ENCODE peak calls at places on chromosomes 3 and 15, in eight cellular contexts. E is HepG2; I is stomach; D is small intestine; K is OCI-LY7; J is fibroblast of lung; Q is CD8-positive, alpha-beta T cell; L is neuronal stem cell. F is an unnamed sample.

GRCh38 chr3:146187334-146187950 is 26.5 kb upstream of the PLOD2 start:
- DNase-seq in L (peak; percentile 11), D (peak; percentile 45), K (peak; percentile 6), I (no peak), E (no peak), J (peak; percentile 64), Q (no peak), F (peak; percentile 9)

GRCh38 chr3:130258532-130258952 is 86.9 kb upstream of the COL6A5 start:
- DNase-seq in E (no peak), Q (no peak), J (peak; percentile 56), I (no peak), K (no peak), D (no peak), L (no peak), F (peak; percentile 67)

GRCh38 chr15:48888836-48889235 is 10.9 kb downstream of the EID1 start:
- DNase-seq in K (no peak), L (no peak), D (no peak), E (no peak), Q (no peak), J (peak; percentile 27), I (no peak), F (no peak)

GRCh38 chr3:177610677-177611654 is 413.7 kb upstream of the TBL1XR1 start:
- DNase-seq in I (peak; percentile 77), D (peak; percentile 49), L (no peak), Q (no peak), E (peak; percentile 62), J (peak; percentile 65), K (no peak), F (peak; percentile 27)

GRCh38 chr3:9715764-9716437 is 12.3 kb downstream of the CPNE9 start:
- DNase-seq in L (no peak), E (peak; percentile 75), I (peak; percentile 76), D (peak; percentile 92), Q (no peak), K (peak; percentile 12), J (peak; percentile 88), F (peak; percentile 59)

GRCh38 chr3:183301937-183302580 is 49.0 kb downstream of the B3GNT5 start:
- DNase-seq in Q (no peak), L (no peak), J (no peak), K (no peak), E (no peak), D (no peak), I (no peak), F (no peak)

GRCh38 chr3:12437223-12437605 is 47.1 kb upstream of the TSEN2 start:
- DNase-seq in Q (no peak), K (no peak), E (no peak), J (no peak), I (no peak), L (no peak), D (no peak), F (no peak)

GRCh38 chr3:168990111-168990510 is 673.4 kb downstream of the MECOM start:
- DNase-seq in E (no peak), J (peak; percentile 55), I (no peak), L (no peak), D (no peak), K (no peak), Q (no peak), F (no peak)

GRCh38 chr3:27791956-27792355 is 69.8 kb upstream of the EOMES start:
- DNase-seq in L (no peak), J (no peak), E (no peak), D (no peak), Q (no peak), I (no peak), K (no peak), F (no peak)

GRCh38 chr15:90954712-90955671 is at the start of gene RCCD1:
- DNase-seq in L (peak; percentile 78), I (peak; percentile 95), D (peak; percentile 98), Q (peak; percentile 79), J (peak; percentile 94), K (peak; percentile 98), E (peak; percentile 94), F (peak; percentile 96)

GRCh38 chr3:105688821-105689220 is 180.0 kb downstream of the CBLB start:
- DNase-seq in K (no peak), I (no peak), D (no peak), E (peak; percentile 53), J (no peak), L (no peak), Q (no peak), F (no peak)

GRCh38 chr15:78174398-78174797 is 25.2 kb downstream of the IDH3A start:
- DNase-seq in J (no peak), E (no peak), K (peak; percentile 77), Q (no peak), L (no peak), D (no peak), I (no peak), F (no peak)

GRCh38 chr3:192986399-192986798 is 68.7 kb upstream of the MB21D2 start:
- DNase-seq in L (no peak), I (no peak), D (no peak), J (no peak), Q (no peak), E (no peak), K (no peak), F (no peak)

GRCh38 chr3:98978068-98978811 is 76.7 kb upstream of the DCBLD2 start:
- DNase-seq in D (no peak), J (no peak), E (no peak), K (no peak), L (no peak), I (no peak), Q (no peak), F (no peak)

GRCh38 chr3:138450704-138451424 is 16.4 kb downstream of the ESYT3 start:
- DNase-seq in D (no peak), E (no peak), I (no peak), J (no peak), K (no peak), L (no peak), Q (no peak), F (no peak)

GRCh38 chr15:77497108-77497737 is 76.5 kb downstream of the HMG20A start:
- DNase-seq in I (peak; percentile 41), K (no peak), J (peak; percentile 59), D (no peak), L (no peak), E (no peak), Q (no peak), F (peak; percentile 79)

GRCh38 chr3:71371282-71371681 is 212.2 kb downstream of the FOXP1 start:
- DNase-seq in I (no peak), Q (no peak), K (no peak), E (no peak), D (no peak), J (no peak), L (no peak), F (no peak)

DNA sequence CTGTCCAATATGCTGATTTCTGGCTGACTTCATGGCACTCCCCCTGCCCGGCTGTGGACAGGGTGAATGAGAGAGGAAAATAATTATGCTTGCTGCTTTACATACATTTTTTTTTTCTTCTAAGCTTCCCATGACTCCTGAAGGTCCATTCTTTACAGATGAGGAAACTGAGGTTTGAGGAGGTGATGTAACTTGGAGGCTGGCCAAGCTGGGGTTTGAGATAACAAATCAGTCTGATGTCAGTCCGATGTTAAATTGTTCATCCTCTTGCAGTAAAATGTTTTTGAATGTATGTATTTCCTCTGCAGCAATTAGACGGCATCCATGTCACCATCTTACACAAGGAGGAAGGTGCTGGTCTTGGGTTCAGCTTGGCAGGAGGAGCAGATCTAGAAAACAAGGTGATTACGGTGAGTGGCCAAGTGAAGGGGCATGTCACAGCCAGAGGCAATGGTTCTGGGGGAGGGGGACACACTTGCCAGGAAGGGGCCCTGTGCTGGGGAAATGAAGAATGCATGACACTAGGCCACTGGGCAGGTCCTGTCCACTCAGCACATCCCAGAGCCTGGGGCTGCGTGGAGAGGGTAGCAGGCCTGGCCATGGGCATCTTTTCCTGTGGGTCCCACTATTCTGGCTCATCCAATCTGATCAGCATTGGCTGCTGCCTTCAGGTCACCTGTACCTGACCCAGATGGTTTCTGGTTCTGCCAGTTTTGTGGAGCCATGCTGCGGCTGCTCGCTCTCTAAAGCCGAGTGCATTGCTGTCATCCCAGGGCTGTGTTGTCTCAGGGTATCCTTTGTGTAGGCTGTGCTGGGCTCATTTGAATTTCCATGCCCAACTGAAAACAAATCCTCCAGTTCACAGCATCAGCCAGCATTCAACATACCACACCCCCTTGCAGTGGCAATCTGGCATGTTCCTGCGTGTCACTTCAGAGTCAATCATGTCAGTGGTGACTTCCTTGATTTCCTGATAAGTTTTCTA is 20.4 kb downstream of the STARD5 start:
- DNase-seq in J (no peak), Q (no peak), D (no peak), K (no peak), L (no peak), E (no peak), I (no peak), F (no peak)
- H3K4me1 ChIP-seq in J (peaks cover 3% of the 10 kb centered on the region), Q (peaks cover 65% of the 10 kb centered on the region), D (no peaks in the 10 kb centered on the region), K (peaks cover 51% of the 10 kb centered on the region), L (peaks cover 22% of the 10 kb centered on the region), E (no peaks in the 10 kb centered on the region), I (peaks cover 35% of the 10 kb centered on the region), F (no peaks in the 10 kb centered on the region)

GRCh38 chr15:71239592-71240364 is 124.5 kb downstream of the THSD4 start:
- DNase-seq in Q (no peak), E (no peak), K (no peak), I (no peak), J (peak; percentile 27), D (peak; percentile 45), L (no peak), F (no peak)
- H3K4me3 ChIP-seq in Q (no peak overlapping the region), E (no peak overlapping the region), K (no peak overlapping the region), I (no peak overlapping the region), J (no peak overlapping the region), D (no peak overlapping the region), L (no peak overlapping the region), F (no peak overlapping the region)

DNA sequence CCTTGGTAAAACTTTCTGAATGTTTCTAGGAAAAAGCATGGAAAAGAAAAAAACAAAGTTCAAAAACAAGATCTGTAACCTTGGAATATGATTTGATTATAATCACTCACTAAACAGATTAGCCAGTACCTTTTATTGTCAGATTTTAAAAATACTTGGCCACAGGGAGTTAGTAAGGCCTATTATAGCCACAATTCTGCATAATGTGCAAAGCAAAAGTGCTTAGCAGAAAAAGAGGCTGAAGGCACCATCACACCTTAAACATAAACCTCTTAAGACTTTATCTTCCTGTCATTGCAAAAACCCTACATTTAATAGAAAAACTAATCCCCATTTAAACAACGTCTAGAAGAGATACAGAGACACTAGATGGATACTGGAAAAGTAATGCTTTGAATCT is 41.8 kb downstream of the CHSY1 start:
- DNase-seq in D (no peak), K (no peak), E (no peak), I (no peak), L (no peak), Q (no peak), J (no peak), F (no peak)
- H3K4me1 ChIP-seq in D (peaks cover 2% of the 10 kb centered on the region), K (no peaks in the 10 kb centered on the region), E (no peaks in the 10 kb centered on the region), I (peaks cover 90% of the 10 kb centered on the region), L (no peaks in the 10 kb centered on the region), Q (peaks cover 13% of the 10 kb centered on the region), J (peaks cover 23% of the 10 kb centered on the region), F (peaks cover 19% of the 10 kb centered on the region)

GRCh38 chr3:128685001-128685726 is 34.5 kb upstream of the RPN1 start:
- DNase-seq in Q (no peak), I (no peak), D (no peak), K (no peak), L (no peak), J (no peak), E (no peak), F (no peak)
- H3K4me3 ChIP-seq in Q (no peak overlapping the region), I (no peak overlapping the region), D (no peak overlapping the region), K (no peak overlapping the region), L (no peak overlapping the region), J (no peak overlapping the region), E (no peak overlapping the region), F (no peak overlapping the region)

F was measured in BE2C.